ENCODE peak calls at places on chromosomes 4 and X, in seven cellular contexts. One of them, this sample, is unnamed.

GRCh38 chr4:632926-633325 is 7.6 kb downstream of the PDE6B start:
- DNase-seq in Calu3: no peak
- DNase-seq in HFF-Myc: no peak
- DNase-seq in fibroblast of lung: no peak
- DNase-seq in nephron progenitor cell: no peak
- DNase-seq in AG04450: no peak
- DNase-seq in coronary artery: no peak
- DNase-seq in this sample: no peak

GRCh38 chr4:153432971-153433752 is 33.0 kb upstream of the TMEM131L start:
- DNase-seq in Calu3: peak
- DNase-seq in nephron progenitor cell: no peak
- DNase-seq in HFF-Myc: no peak
- DNase-seq in fibroblast of lung: peak
- DNase-seq in coronary artery: no peak
- DNase-seq in AG04450: no peak
- DNase-seq in this sample: peak

GRCh38 chr4:57764840-57765239 is 654.7 kb upstream of the IGFBP7 start:
- DNase-seq in HFF-Myc: no peak
- DNase-seq in nephron progenitor cell: no peak
- DNase-seq in Calu3: no peak
- DNase-seq in fibroblast of lung: no peak
- DNase-seq in AG04450: no peak
- DNase-seq in coronary artery: no peak
- DNase-seq in this sample: no peak

GRCh38 chr4:44150091-44150576 is 298.5 kb downstream of the KCTD8 start:
- DNase-seq in Calu3: no peak
- DNase-seq in HFF-Myc: no peak
- DNase-seq in nephron progenitor cell: no peak
- DNase-seq in coronary artery: no peak
- DNase-seq in fibroblast of lung: peak
- DNase-seq in AG04450: no peak
- DNase-seq in this sample: peak

GRCh38 chrX:1524874-1525582 is 12.0 kb downstream of the P2RY8 start:
- DNase-seq in fibroblast of lung: no peak
- DNase-seq in nephron progenitor cell: no peak
- DNase-seq in Calu3: no peak
- DNase-seq in HFF-Myc: no peak
- DNase-seq in coronary artery: no peak
- DNase-seq in AG04450: no peak
- DNase-seq in this sample: no peak

GRCh38 chrX:23644744-23645143 is 22.5 kb upstream of the PRDX4 start:
- DNase-seq in HFF-Myc: no peak
- DNase-seq in AG04450: no peak
- DNase-seq in nephron progenitor cell: no peak
- DNase-seq in Calu3: no peak
- DNase-seq in coronary artery: no peak
- DNase-seq in fibroblast of lung: no peak
- DNase-seq in this sample: no peak

GRCh38 chr4:92840880-92841279 is 537.1 kb downstream of the GRID2 start:
- DNase-seq in Calu3: no peak
- DNase-seq in fibroblast of lung: no peak
- DNase-seq in nephron progenitor cell: no peak
- DNase-seq in coronary artery: no peak
- DNase-seq in AG04450: no peak
- DNase-seq in HFF-Myc: no peak
- DNase-seq in this sample: no peak

GRCh38 chrX:1411331-1411730 is 19.4 kb upstream of the SLC25A6 start:
- DNase-seq in AG04450: no peak
- DNase-seq in HFF-Myc: no peak
- DNase-seq in fibroblast of lung: no peak
- DNase-seq in Calu3: no peak
- DNase-seq in nephron progenitor cell: no peak
- DNase-seq in coronary artery: no peak
- DNase-seq in this sample: no peak

GRCh38 chr4:65296246-65296645 is 374.0 kb downstream of the EPHA5 start:
- DNase-seq in fibroblast of lung: no peak
- DNase-seq in HFF-Myc: no peak
- DNase-seq in AG04450: no peak
- DNase-seq in Calu3: no peak
- DNase-seq in coronary artery: no peak
- DNase-seq in nephron progenitor cell: no peak
- DNase-seq in this sample: no peak

GRCh38 chr4:137960371-137961050 is 281.6 kb downstream of the SLC7A11 start:
- DNase-seq in fibroblast of lung: peak
- DNase-seq in coronary artery: no peak
- DNase-seq in HFF-Myc: peak
- DNase-seq in Calu3: no peak
- DNase-seq in AG04450: peak
- DNase-seq in nephron progenitor cell: no peak
- DNase-seq in this sample: peak

GRCh38 chrX:134244043-134244442 is 7.1 kb downstream of the CCDC160 start:
- DNase-seq in coronary artery: no peak
- DNase-seq in Calu3: peak
- DNase-seq in nephron progenitor cell: no peak
- DNase-seq in HFF-Myc: no peak
- DNase-seq in AG04450: no peak
- DNase-seq in fibroblast of lung: peak
- DNase-seq in this sample: peak

GRCh38 chr4:617644-618330 is 7.6 kb upstream of the PDE6B start:
- DNase-seq in coronary artery: no peak
- DNase-seq in Calu3: peak
- DNase-seq in fibroblast of lung: no peak
- DNase-seq in HFF-Myc: no peak
- DNase-seq in nephron progenitor cell: no peak
- DNase-seq in AG04450: no peak
- DNase-seq in this sample: no peak

GRCh38 chrX:15820106-15821073 is 30.1 kb downstream of the ZRSR2 start:
- DNase-seq in coronary artery: no peak
- DNase-seq in nephron progenitor cell: no peak
- DNase-seq in HFF-Myc: no peak
- DNase-seq in Calu3: no peak
- DNase-seq in AG04450: no peak
- DNase-seq in fibroblast of lung: peak
- DNase-seq in this sample: peak

GRCh38 chr4:184983660-184984356 is 34.5 kb upstream of the HELT start:
- DNase-seq in HFF-Myc: peak
- DNase-seq in AG04450: no peak
- DNase-seq in Calu3: peak
- DNase-seq in fibroblast of lung: peak
- DNase-seq in coronary artery: no peak
- DNase-seq in nephron progenitor cell: peak
- DNase-seq in this sample: peak

GRCh38 chrX:19846995-19847790 is 40.2 kb downstream of the SH3KBP1 start:
- DNase-seq in HFF-Myc: peak
- DNase-seq in AG04450: peak
- DNase-seq in Calu3: peak
- DNase-seq in coronary artery: peak
- DNase-seq in nephron progenitor cell: no peak
- DNase-seq in fibroblast of lung: peak
- DNase-seq in this sample: peak

GRCh38 chrX:110086916-110087484 is 84.1 kb downstream of the TMEM164 start:
- DNase-seq in fibroblast of lung: peak
- DNase-seq in nephron progenitor cell: no peak
- DNase-seq in HFF-Myc: no peak
- DNase-seq in Calu3: peak
- DNase-seq in AG04450: peak
- DNase-seq in coronary artery: no peak
- DNase-seq in this sample: peak

GRCh38 chr4:47349323-47349722 is 114.2 kb downstream of the COMMD8 start:
- DNase-seq in AG04450: peak
- DNase-seq in Calu3: no peak
- DNase-seq in nephron progenitor cell: no peak
- DNase-seq in HFF-Myc: no peak
- DNase-seq in fibroblast of lung: peak
- DNase-seq in coronary artery: no peak
- DNase-seq in this sample: peak

GRCh38 chr4:138192113-138192512 is 50.0 kb downstream of the SLC7A11 start:
- DNase-seq in nephron progenitor cell: no peak
- DNase-seq in HFF-Myc: peak
- DNase-seq in Calu3: no peak
- DNase-seq in fibroblast of lung: peak
- DNase-seq in AG04450: no peak
- DNase-seq in coronary artery: no peak
- DNase-seq in this sample: peak

GRCh38 chr4:2386717-2387116 is 31.7 kb downstream of the ZFYVE28 start:
- DNase-seq in AG04450: no peak
- DNase-seq in HFF-Myc: no peak
- DNase-seq in Calu3: no peak
- DNase-seq in fibroblast of lung: no peak
- DNase-seq in coronary artery: no peak
- DNase-seq in nephron progenitor cell: no peak
- DNase-seq in this sample: no peak

GRCh38 chr4:19005211-19005610 is 983.7 kb upstream of the LCORL start:
- DNase-seq in HFF-Myc: no peak
- DNase-seq in fibroblast of lung: peak
- DNase-seq in Calu3: no peak
- DNase-seq in AG04450: peak
- DNase-seq in nephron progenitor cell: no peak
- DNase-seq in coronary artery: no peak
- DNase-seq in this sample: peak

GRCh38 chr4:150332086-150332485 is 249.9 kb upstream of the MAB21L2 start:
- DNase-seq in Calu3: no peak
- DNase-seq in AG04450: no peak
- DNase-seq in fibroblast of lung: no peak
- DNase-seq in coronary artery: no peak
- DNase-seq in nephron progenitor cell: no peak
- DNase-seq in HFF-Myc: no peak
- DNase-seq in this sample: no peak

GRCh38 chr4:135177323-135177722 is 975.7 kb upstream of the PABPC4L start:
- DNase-seq in coronary artery: no peak
- DNase-seq in HFF-Myc: no peak
- DNase-seq in AG04450: no peak
- DNase-seq in fibroblast of lung: peak
- DNase-seq in Calu3: no peak
- DNase-seq in nephron progenitor cell: no peak
- DNase-seq in this sample: peak

GRCh38 chr4:38316045-38316444 is 348.0 kb upstream of the KLF3 start:
- DNase-seq in AG04450: no peak
- DNase-seq in coronary artery: no peak
- DNase-seq in fibroblast of lung: no peak
- DNase-seq in nephron progenitor cell: no peak
- DNase-seq in Calu3: no peak
- DNase-seq in HFF-Myc: no peak
- DNase-seq in this sample: no peak

GRCh38 chr4:1339489-1339888 is 7.5 kb upstream of the UVSSA start:
- DNase-seq in AG04450: no peak
- DNase-seq in Calu3: no peak
- DNase-seq in fibroblast of lung: no peak
- DNase-seq in coronary artery: no peak
- DNase-seq in nephron progenitor cell: no peak
- DNase-seq in HFF-Myc: no peak
- DNase-seq in this sample: no peak

GRCh38 chrX:22999696-23000223 is at the start of gene DDX53:
- DNase-seq in Calu3: no peak
- DNase-seq in AG04450: no peak
- DNase-seq in nephron progenitor cell: no peak
- DNase-seq in fibroblast of lung: no peak
- DNase-seq in coronary artery: no peak
- DNase-seq in HFF-Myc: no peak
- DNase-seq in this sample: no peak

GRCh38 chrX:74865725-74866124 is 59.5 kb downstream of the NEXMIF start:
- DNase-seq in fibroblast of lung: no peak
- DNase-seq in AG04450: no peak
- DNase-seq in Calu3: no peak
- DNase-seq in nephron progenitor cell: no peak
- DNase-seq in HFF-Myc: no peak
- DNase-seq in coronary artery: no peak
- DNase-seq in this sample: no peak

GRCh38 chrX:39158801-39159657 is 357.8 kb downstream of the MID1IP1 start:
- DNase-seq in coronary artery: no peak
- DNase-seq in fibroblast of lung: peak
- DNase-seq in nephron progenitor cell: no peak
- DNase-seq in Calu3: no peak
- DNase-seq in AG04450: no peak
- DNase-seq in HFF-Myc: no peak
- DNase-seq in this sample: peak

DNA sequence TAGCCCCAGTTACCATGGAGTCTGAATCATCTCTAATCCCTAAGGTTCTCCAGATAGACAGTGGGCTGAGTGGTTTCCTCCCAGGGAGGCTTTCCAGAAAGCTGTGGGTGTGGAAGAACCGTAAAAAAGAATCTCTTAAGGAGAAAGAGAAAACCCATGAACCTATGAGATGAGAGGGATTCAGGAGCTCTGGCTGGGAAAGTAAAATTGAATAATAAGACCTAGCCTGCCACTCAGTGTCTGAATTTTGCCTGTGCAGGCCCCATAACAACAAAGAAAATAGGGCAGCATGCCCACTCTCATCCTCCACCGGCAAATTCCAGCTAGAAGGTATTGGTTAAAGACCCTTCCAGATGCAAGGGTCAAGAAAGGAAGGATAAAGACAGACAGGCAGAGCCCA is 16.9 kb downstream of the AWAT2 start:
- DNase-seq in coronary artery: no peak
- DNase-seq in nephron progenitor cell: no peak
- DNase-seq in AG04450: no peak
- DNase-seq in HFF-Myc: no peak
- DNase-seq in Calu3: no peak
- DNase-seq in fibroblast of lung: no peak
- DNase-seq in this sample: no peak
- TF ChIP-seq CTCF in coronary artery: no peak
- TF ChIP-seq CTCF in nephron progenitor cell: no peak
- TF ChIP-seq CTCF in AG04450: no peak
- TF ChIP-seq CTCF in HFF-Myc: no peak
- TF ChIP-seq CTCF in Calu3: no peak
- TF ChIP-seq CTCF in fibroblast of lung: no peak
- TF ChIP-seq CTCF in this sample: no peak

GRCh38 chrX:131821945-131822622 is 201.0 kb upstream of the STK26 start:
- DNase-seq in fibroblast of lung: peak
- DNase-seq in HFF-Myc: no peak
- DNase-seq in AG04450: no peak
- DNase-seq in Calu3: no peak
- DNase-seq in coronary artery: peak
- DNase-seq in nephron progenitor cell: no peak
- DNase-seq in this sample: peak
- TF ChIP-seq CTCF in fibroblast of lung: no peak
- TF ChIP-seq CTCF in HFF-Myc: no peak
- TF ChIP-seq CTCF in AG04450: no peak
- TF ChIP-seq CTCF in Calu3: no peak
- TF ChIP-seq CTCF in coronary artery: peak
- TF ChIP-seq CTCF in nephron progenitor cell: no peak
- TF ChIP-seq CTCF in this sample: no peak

DNA sequence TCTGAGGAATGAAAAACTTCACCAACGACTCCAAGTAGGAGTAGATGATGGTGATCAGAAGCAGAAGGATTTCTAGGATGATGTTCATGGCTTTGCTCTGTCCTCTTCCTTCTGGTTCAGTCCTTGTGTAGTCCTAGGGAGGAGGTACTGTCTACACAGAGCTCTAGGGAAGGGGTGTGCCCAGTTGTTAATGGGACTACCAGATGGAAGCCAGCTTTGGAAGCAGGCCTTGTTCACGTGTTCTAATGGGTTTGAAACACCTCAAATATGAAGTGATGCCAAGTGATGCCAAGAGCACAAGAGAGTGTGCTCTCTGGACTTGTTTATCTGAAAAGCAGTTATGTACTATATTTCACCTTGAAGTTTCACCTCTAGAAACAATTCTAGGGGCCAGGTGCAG is at the start of gene HSD17B13:
- DNase-seq in Calu3: no peak
- DNase-seq in fibroblast of lung: no peak
- DNase-seq in nephron progenitor cell: no peak
- DNase-seq in coronary artery: no peak
- DNase-seq in AG04450: no peak
- DNase-seq in HFF-Myc: no peak
- DNase-seq in this sample: no peak
- TF ChIP-seq CTCF in Calu3: no peak
- TF ChIP-seq CTCF in fibroblast of lung: no peak
- TF ChIP-seq CTCF in nephron progenitor cell: no peak
- TF ChIP-seq CTCF in coronary artery: no peak
- TF ChIP-seq CTCF in AG04450: no peak
- TF ChIP-seq CTCF in HFF-Myc: no peak
- TF ChIP-seq CTCF in this sample: no peak

GRCh38 chr4:125314676-125315570 is at the start of gene FAT4:
- DNase-seq in nephron progenitor cell: peak
- DNase-seq in fibroblast of lung: peak
- DNase-seq in AG04450: peak
- DNase-seq in coronary artery: peak
- DNase-seq in HFF-Myc: peak
- DNase-seq in Calu3: peak
- DNase-seq in this sample: peak
- TF ChIP-seq CTCF in nephron progenitor cell: no peak
- TF ChIP-seq CTCF in fibroblast of lung: no peak
- TF ChIP-seq CTCF in AG04450: peak
- TF ChIP-seq CTCF in coronary artery: no peak
- TF ChIP-seq CTCF in HFF-Myc: no peak
- TF ChIP-seq CTCF in Calu3: no peak
- TF ChIP-seq CTCF in this sample: peak

This sample was measured in astrocyte of the spinal cord.